ENCODE peak calls at places on chromosomes 7 and 10, in seven cellular contexts. C, S, I, K, L, A and G are unnamed samples.

GRCh38 chr10:31133628-31134302 is 102.1 kb upstream of the ZNF438 start:
- DNase-seq in C (peak), S (peak), I (peak), K (peak), L (peak), A (peak), G (peak)

GRCh38 chr7:135650831-135651573 is 11.3 kb upstream of the STMP1 start:
- DNase-seq in C (no peak), S (no peak), I (no peak), K (no peak), L (no peak), A (no peak), G (peak)

GRCh38 chr10:90199098-90199497 is 497.7 kb downstream of the KIF20B start:
- DNase-seq in C (no peak), S (no peak), I (no peak), K (no peak), L (no peak), A (no peak), G (no peak)

GRCh38 chr10:122140477-122140902 is 130.6 kb upstream of the BTBD16 start:
- DNase-seq in C (peak), S (no peak), I (no peak), K (no peak), L (no peak), A (no peak), G (no peak)

GRCh38 chr7:100371561-100372171 is 1.6 kb upstream of the PILRA start:
- DNase-seq in C (no peak), S (no peak), I (no peak), K (no peak), L (no peak), A (no peak), G (no peak)

GRCh38 chr10:131784363-131785120 is 116.3 kb upstream of the PPP2R2D start:
- DNase-seq in C (no peak), S (no peak), I (no peak), K (no peak), L (no peak), A (no peak), G (no peak)

GRCh38 chr10:113438660-113439059 is 114.2 kb upstream of the HABP2 start:
- DNase-seq in C (peak), S (no peak), I (no peak), K (no peak), L (no peak), A (no peak), G (no peak)

GRCh38 chr10:79403441-79404230 is 41.8 kb downstream of the ZCCHC24 start:
- DNase-seq in C (no peak), S (no peak), I (no peak), K (no peak), L (no peak), A (no peak), G (no peak)

GRCh38 chr7:41114691-41115090 is 588.2 kb downstream of the INHBA start:
- DNase-seq in C (no peak), S (no peak), I (no peak), K (no peak), L (no peak), A (no peak), G (no peak)